ENCODE peak calls at places on chromosomes 3 and 15, in nine cellular contexts. R is GM23338, O is HL-60, I is HepG2, T is HCT116, M is GM12878, Z is SK-N-SH, L is K562, Q is Panc1. C is an unnamed sample.

GRCh38 chr3:11602886-11603285 is 40.8 kb downstream of the VGLL4 start:
- DNase-seq in T (no peak), L (no peak), Q (no peak), R (no peak), Z (no peak), M (no peak), O (no peak), I (no peak), C (no peak)

GRCh38 chr15:96153938-96154337 is 176.6 kb upstream of the NR2F2 start:
- DNase-seq in L (no peak), Q (no peak), R (no peak), M (no peak), I (no peak), T (no peak), Z (no peak), O (no peak), C (no peak)

GRCh38 chr15:69132430-69132829 is 28.0 kb upstream of the GLCE start:
- DNase-seq in Z (no peak), Q (no peak), R (no peak), I (no peak), O (no peak), L (no peak), T (no peak), M (no peak), C (no peak)

GRCh38 chr3:12638105-12638504 is 25.8 kb downstream of the RAF1 start:
- DNase-seq in M (no peak), R (no peak), Q (no peak), O (no peak), I (no peak), L (no peak), Z (no peak), T (no peak), C (no peak)

GRCh38 chr15:56832125-56832524 is 86.3 kb upstream of the TCF12 start:
- DNase-seq in M (no peak), Q (no peak), Z (no peak), T (no peak), R (no peak), O (no peak), I (no peak), L (no peak), C (no peak)

GRCh38 chr15:58793862-58794261 is 22.8 kb downstream of the MINDY2 start:
- DNase-seq in L (no peak), T (no peak), O (no peak), Q (no peak), I (peak; percentile 73), M (no peak), R (peak; percentile 16), Z (no peak), C (no peak)

GRCh38 chr3:9750556-9751411 is 1.0 kb downstream of the OGG1 start:
- DNase-seq in Z (no peak), Q (no peak), I (peak; percentile 53), O (no peak), R (no peak), L (peak; percentile 50), T (no peak), M (no peak), C (peak; percentile 30)

GRCh38 chr15:89119489-89120478 is 31.5 kb downstream of the ABHD2 start:
- DNase-seq in O (no peak), Q (peak; percentile 78), M (no peak), R (no peak), L (no peak), T (no peak), Z (no peak), I (peak; percentile 51), C (peak; percentile 95)

GRCh38 chr15:40925863-40926658 is 3.1 kb upstream of the DLL4 start:
- DNase-seq in O (no peak), L (peak; percentile 55), R (peak; percentile 78), M (no peak), T (no peak), I (no peak), Q (no peak), Z (peak; percentile 72), C (no peak)

GRCh38 chr15:88331291-88331690 is 74.8 kb upstream of the NTRK3 start:
- DNase-seq in R (peak; percentile 94), I (peak; percentile 29), M (no peak), T (peak; percentile 72), Z (peak; percentile 62), Q (peak; percentile 5), O (peak; percentile 47), L (peak; percentile 80), C (peak; percentile 80)

GRCh38 chr3:150333482-150333881 is 74.6 kb upstream of the TSC22D2 start:
- DNase-seq in I (no peak), L (no peak), R (peak; percentile 33), Q (no peak), M (no peak), O (no peak), T (no peak), Z (no peak), C (no peak)

GRCh38 chr3:12954891-12955650 is 113.7 kb upstream of the RPL32 start:
- DNase-seq in Z (peak; percentile 88), T (no peak), R (no peak), O (peak; percentile 87), M (no peak), Q (no peak), L (no peak), I (no peak), C (no peak)

GRCh38 chr3:51568041-51568440 is 29.5 kb downstream of the RAD54L2 start:
- DNase-seq in O (peak; percentile 80), I (no peak), Q (no peak), M (no peak), L (no peak), R (no peak), T (no peak), Z (no peak), C (no peak)

GRCh38 chr3:13206799-13207577 is 133.8 kb upstream of the IQSEC1 start:
- DNase-seq in T (no peak), O (no peak), L (no peak), Q (no peak), Z (no peak), I (no peak), M (no peak), R (no peak), C (no peak)

GRCh38 chr3:142087676-142088075 is 61.7 kb downstream of the TFDP2 start:
- DNase-seq in L (no peak), O (no peak), T (peak; percentile 13), M (no peak), Z (no peak), R (no peak), Q (no peak), I (no peak), C (no peak)

GRCh38 chr3:88188436-88188835 is 38.7 kb downstream of the C3orf38 start:
- DNase-seq in R (no peak), I (peak; percentile 21), O (no peak), M (no peak), T (no peak), L (peak; percentile 4), Q (no peak), Z (peak; percentile 7), C (peak; percentile 32)

GRCh38 chr15:70935631-70936030 is 43.0 kb downstream of the LRRC49 start:
- DNase-seq in T (no peak), Q (no peak), Z (no peak), O (no peak), L (no peak), I (no peak), R (peak; percentile 50), M (no peak), C (peak; percentile 14)

GRCh38 chr3:112984485-112984884 is 6.3 kb upstream of the GTPBP8 start:
- DNase-seq in Q (no peak), L (no peak), I (peak; percentile 7), T (no peak), O (no peak), Z (no peak), M (no peak), R (no peak), C (no peak)

GRCh38 chr3:14311722-14312121 is 90.7 kb upstream of the SLC6A6 start:
- DNase-seq in M (no peak), Q (no peak), O (no peak), L (no peak), R (no peak), T (no peak), Z (no peak), I (no peak), C (no peak)

GRCh38 chr3:188389711-188390346 is 235.9 kb downstream of the LPP start:
- DNase-seq in Z (no peak), R (no peak), Q (no peak), O (no peak), M (no peak), I (no peak), T (no peak), L (no peak), C (no peak)

DNA sequence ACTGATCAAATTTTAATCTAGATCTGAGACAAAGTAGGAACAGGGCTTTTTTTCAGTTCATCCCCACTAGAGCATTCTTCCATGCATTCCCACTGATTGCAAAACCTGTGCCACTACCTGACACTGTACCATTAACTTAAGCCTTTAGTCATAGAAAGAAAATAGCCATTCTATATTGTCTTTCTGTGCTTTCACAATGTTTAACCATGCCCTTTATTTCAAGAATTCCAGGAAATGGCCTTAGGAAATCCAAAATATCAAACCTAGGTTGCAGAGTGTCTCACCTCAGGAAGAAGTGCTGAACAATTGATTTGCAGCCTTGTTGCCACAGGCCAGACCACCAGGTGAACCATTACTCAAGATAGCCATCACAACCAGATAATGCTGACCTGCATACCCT is 56.2 kb upstream of the TGFBR2 start:
- DNase-seq in Z (no peak), R (no peak), O (no peak), L (no peak), Q (no peak), M (no peak), T (no peak), I (peak; percentile 33), C (peak; percentile 6)
- TF ChIP-seq REST in Z (no peak), R (no peak), O (no peak), L (no peak), Q (no peak), M (no peak), T (no peak), I (no peak), C (no peak)

GRCh38 chr15:82020588-82020987 is 25.2 kb downstream of the MEX3B start:
- DNase-seq in L (no peak), T (no peak), M (no peak), Z (peak; percentile 15), R (no peak), Q (no peak), O (no peak), I (no peak), C (no peak)
- TF ChIP-seq REST in L (no peak), T (no peak), M (no peak), Z (no peak), R (no peak), Q (no peak), O (no peak), I (no peak), C (no peak)

DNA sequence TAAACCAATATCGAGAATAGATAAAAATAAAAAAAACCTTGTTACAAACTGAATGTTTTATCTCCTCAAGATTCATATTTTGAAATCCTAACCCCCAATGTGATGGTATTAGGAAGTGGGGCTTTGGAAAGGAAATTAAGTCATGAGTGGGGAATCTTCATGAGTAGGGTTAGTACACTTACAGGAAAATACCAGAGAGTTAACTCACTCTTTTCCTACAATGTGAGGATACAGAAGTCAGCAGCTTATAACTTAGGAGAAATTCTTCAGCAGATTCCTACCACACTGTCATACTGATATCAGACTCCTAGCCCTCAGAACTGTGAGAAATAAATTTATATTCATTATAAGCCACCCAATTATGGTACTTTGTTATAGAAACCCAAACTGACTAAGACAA is 453.1 kb downstream of the GBE1 start:
- DNase-seq in T (no peak), Q (no peak), L (no peak), O (no peak), M (no peak), R (no peak), I (no peak), Z (no peak), C (no peak)
- TF ChIP-seq REST in T (no peak), Q (no peak), L (no peak), O (no peak), M (no peak), R (no peak), I (no peak), Z (no peak), C (no peak)

GRCh38 chr3:38746641-38747040 is 69.4 kb downstream of the SCN10A start:
- DNase-seq in M (no peak), L (no peak), I (no peak), O (no peak), T (no peak), Q (no peak), R (no peak), Z (no peak), C (no peak)
- TF ChIP-seq REST in M (no peak), L (no peak), I (no peak), O (no peak), T (no peak), Q (no peak), R (no peak), Z (no peak), C (no peak)